ENCODE peak calls at places on chromosomes 11 and 22, in ten cellular contexts. N is psoas muscle; X is mammary epithelial cell; W is brain microvascular endothelial cell; A is GM23338; K is CD8-positive, alpha-beta T cell; V is breast epithelium; J is lung; E is ascending aorta; Y is thoracic aorta. S is an unnamed sample.

GRCh38 chr11:14645985-14646900 is 2.6 kb downstream of the PDE3B start:
- DNase-seq in X (no peak), E (no peak), N (no peak), W (no peak), J (no peak), A (no peak), Y (no peak), K (no peak), V (no peak), S (no peak)

GRCh38 chr11:78416285-78417174 is 1.1 kb downstream of the GAB2 start:
- DNase-seq in N (peak; percentile 88), W (peak; percentile 84), X (peak; percentile 61), A (peak; percentile 85), V (peak; percentile 80), E (peak; percentile 78), Y (peak; percentile 81), J (peak; percentile 88), K (peak; percentile 38), S (peak; percentile 85)

GRCh38 chr11:118411523-118411922 is 10.1 kb downstream of the ATP5MG start:
- DNase-seq in J (no peak), A (no peak), V (no peak), W (no peak), N (no peak), Y (no peak), X (no peak), K (no peak), E (no peak), S (no peak)

GRCh38 chr11:134586726-134587125 is 174.7 kb upstream of the B3GAT1 start:
- DNase-seq in J (peak; percentile 16), A (no peak), W (no peak), X (no peak), N (no peak), V (no peak), Y (no peak), E (no peak), K (no peak), S (peak; percentile 12)

GRCh38 chr11:120565436-120566155 is 54.0 kb downstream of the GRIK4 start:
- DNase-seq in E (no peak), W (no peak), J (no peak), A (no peak), V (no peak), K (no peak), Y (no peak), X (peak; percentile 36), N (no peak), S (no peak)

GRCh38 chr22:49965291-49966040 is 4.9 kb downstream of the PIM3 start:
- DNase-seq in W (no peak), J (no peak), N (peak; percentile 22), V (peak; percentile 49), Y (no peak), E (peak; percentile 8), A (no peak), K (no peak), X (no peak), S (peak; percentile 56)

GRCh38 chr11:46710821-46711269 is 8.2 kb upstream of the F2 start:
- DNase-seq in V (no peak), A (no peak), Y (peak; percentile 58), W (peak; percentile 93), X (peak; percentile 40), K (no peak), E (peak; percentile 72), J (no peak), N (peak; percentile 75), S (no peak)

GRCh38 chr22:39266398-39267030 is 21.7 kb upstream of the PDGFB start:
- DNase-seq in V (no peak), J (no peak), K (no peak), X (no peak), A (no peak), W (peak; percentile 22), E (no peak), Y (no peak), N (no peak), S (no peak)

GRCh38 chr11:97948793-97949192 is 1072.0 kb upstream of the CNTN5 start:
- DNase-seq in N (no peak), X (no peak), A (no peak), J (no peak), K (no peak), E (no peak), Y (no peak), V (no peak), W (no peak), S (no peak)
- H3K4me3 ChIP-seq in N (no peak overlapping the region), X (no peak overlapping the region), A (no peak overlapping the region), J (no peak overlapping the region), K (no peak overlapping the region), E (no peak overlapping the region), Y (no peak overlapping the region), V (no peak overlapping the region), W (no peak overlapping the region), S (no peak overlapping the region)

DNA sequence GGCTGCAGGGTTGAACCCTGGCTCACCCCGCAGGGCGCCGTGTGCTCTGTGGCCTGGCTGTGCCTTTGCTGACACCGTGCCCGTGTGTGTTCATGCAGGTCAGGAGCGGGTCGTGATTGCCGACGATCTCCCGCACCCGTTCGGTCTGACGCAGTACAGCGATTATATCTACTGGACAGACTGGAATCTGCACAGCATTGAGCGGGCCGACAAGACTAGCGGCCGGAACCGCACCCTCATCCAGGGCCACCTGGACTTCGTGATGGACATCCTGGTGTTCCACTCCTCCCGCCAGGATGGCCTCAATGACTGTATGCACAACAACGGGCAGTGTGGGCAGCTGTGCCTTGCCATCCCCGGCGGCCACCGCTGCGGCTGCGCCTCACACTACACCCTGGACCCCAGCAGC is 47.0 kb upstream of the PPP6R3 start:
- DNase-seq in X (no peak), V (no peak), W (no peak), E (no peak), A (no peak), Y (no peak), N (no peak), J (no peak), K (no peak), S (no peak)
- H3K36me3 ChIP-seq in X (peaks cover 9% of the 10 kb centered on the region), V (peaks cover 3% of the 10 kb centered on the region), W (peaks cover 30% of the 10 kb centered on the region), E (peaks cover 84% of the 10 kb centered on the region), A (peaks cover 2% of the 10 kb centered on the region), Y (peaks cover 61% of the 10 kb centered on the region), N (no peaks in the 10 kb centered on the region), J (peaks cover 53% of the 10 kb centered on the region), K (no peaks in the 10 kb centered on the region), S (peaks cover 22% of the 10 kb centered on the region)

GRCh38 chr22:41831828-41832552 is 915 bp upstream of the SREBF2 start:
- DNase-seq in A (no peak), V (no peak), N (no peak), W (no peak), J (no peak), K (no peak), E (no peak), X (no peak), Y (no peak), S (no peak)
- H3K4me3 ChIP-seq in A (peak overlapping the region; percentile 79), V (peak overlapping the region; percentile 84), N (peak overlapping the region; percentile 78), W (peak overlapping the region; percentile 48), J (peak overlapping the region; percentile 43), K (peak overlapping the region; percentile 76), E (peak overlapping the region; percentile 97), X (peak overlapping the region; percentile 39), Y (peak overlapping the region; percentile 96), S (peak overlapping the region; percentile 52)

GRCh38 chr11:105613183-105613582 is 3.3 kb downstream of the GRIA4 start:
- DNase-seq in N (no peak), W (no peak), X (no peak), J (no peak), K (no peak), E (no peak), A (peak; percentile 18), V (no peak), Y (no peak), S (no peak)
- H3K36me3 ChIP-seq in N (no peaks in the 10 kb centered on the region), W (no peaks in the 10 kb centered on the region), X (no peaks in the 10 kb centered on the region), J (no peaks in the 10 kb centered on the region), K (no peaks in the 10 kb centered on the region), E (no peaks in the 10 kb centered on the region), A (no peaks in the 10 kb centered on the region), V (no peaks in the 10 kb centered on the region), Y (no peaks in the 10 kb centered on the region), S (no peaks in the 10 kb centered on the region)

S was measured in H7.